ENCODE peak calls at places on chromosomes 6 and 20, in six cellular contexts. F is MM.1S, M is ascending aorta, O is left ventricle myocardium inferior, A is GM23338, D is dorsolateral prefrontal cortex. R is an unnamed sample.
A peak's percentile ranks its signal among the peaks of the same experiment; 100 is the strongest.

GRCh38 chr6:63348836-63349235 is 29.1 kb upstream of the LGSN start:
- DNase-seq in F (no peak), M (no peak), O (no peak), A (no peak), D (no peak), R (no peak)

GRCh38 chr6:137637161-137637560 is 143.0 kb upstream of the OLIG3 start:
- DNase-seq in F (peak; percentile 85), M (no peak), O (no peak), A (no peak), D (no peak), R (no peak)

GRCh38 chr6:62775427-62776022 is 435.7 kb upstream of the FKBP1C start:
- DNase-seq in F (peak; percentile 18), M (no peak), O (no peak), A (peak; percentile 61), D (no peak), R (peak; percentile 25)

GRCh38 chr20:25045343-25045712 is 12.6 kb downstream of the ACSS1 start:
- DNase-seq in F (no peak), M (no peak), O (no peak), A (no peak), D (peak; percentile 25), R (no peak)

GRCh38 chr6:46490425-46491200 is 636 bp downstream of the RCAN2 start:
- DNase-seq in F (no peak), M (no peak), O (peak; percentile 44), A (peak; percentile 80), D (peak; percentile 47), R (peak; percentile 53)

GRCh38 chr20:2693286-2693995 is 861 bp downstream of the EBF4 start:
- DNase-seq in F (peak; percentile 30), M (no peak), O (peak; percentile 44), A (peak; percentile 63), D (peak; percentile 28), R (peak; percentile 76)

GRCh38 chr6:36517408-36517807 is 29.9 kb downstream of the STK38 start:
- DNase-seq in F (peak; percentile 46), M (no peak), O (no peak), A (no peak), D (no peak), R (no peak)

GRCh38 chr6:20001286-20001685 is 164.1 kb downstream of the ID4 start:
- DNase-seq in F (no peak), M (no peak), O (no peak), A (no peak), D (no peak), R (no peak)

GRCh38 chr6:53090576-53090975 is 25.4 kb downstream of the FBXO9 start:
- DNase-seq in F (no peak), M (no peak), O (no peak), A (no peak), D (no peak), R (no peak)

GRCh38 chr6:63975685-63976084 is 340.1 kb downstream of the PHF3 start:
- DNase-seq in F (no peak), M (no peak), O (no peak), A (no peak), D (no peak), R (no peak)

GRCh38 chr20:51586005-51586440 is 43.5 kb upstream of the NFATC2 start:
- DNase-seq in F (no peak), M (no peak), O (no peak), A (no peak), D (no peak), R (no peak)

GRCh38 chr6:474454-475185 is 83.1 kb downstream of the IRF4 start:
- DNase-seq in F (peak; percentile 75), M (no peak), O (no peak), A (no peak), D (peak; percentile 50), R (peak; percentile 88)

GRCh38 chr6:97322811-97323210 is 39.8 kb upstream of the MMS22L start:
- DNase-seq in F (no peak), M (no peak), O (no peak), A (no peak), D (no peak), R (no peak)

GRCh38 chr6:4459032-4459431 is 317.2 kb upstream of the CDYL start:
- DNase-seq in F (no peak), M (no peak), O (no peak), A (no peak), D (no peak), R (no peak)

GRCh38 chr20:31842471-31843157 is 2.8 kb downstream of the FOXS1 start:
- DNase-seq in F (no peak), M (no peak), O (peak; percentile 77), A (peak; percentile 57), D (no peak), R (no peak)

GRCh38 chr6:25125736-25126135 is 153.4 kb upstream of the CARMIL1 start:
- DNase-seq in F (no peak), M (no peak), O (no peak), A (no peak), D (no peak), R (no peak)

GRCh38 chr20:38337561-38338140 is 8.6 kb upstream of the LBP start:
- DNase-seq in F (no peak), M (no peak), O (no peak), A (peak; percentile 96), D (peak; percentile 51), R (peak; percentile 43)
- TF ChIP-seq CTCF in F (peak; percentile 45), M (no peak), O (peak; percentile 44), A (peak; percentile 100), D (peak; percentile 40), R (no peak)

GRCh38 chr6:34475167-34476047 is 9.5 kb downstream of the PACSIN1 start:
- DNase-seq in F (no peak), M (no peak), O (no peak), A (no peak), D (no peak), R (no peak)
- TF ChIP-seq CTCF in F (no peak), M (no peak), O (no peak), A (no peak), D (no peak), R (no peak)

GRCh38 chr6:40577672-40578071 is 9.5 kb downstream of the LRFN2 start:
- DNase-seq in F (no peak), M (no peak), O (no peak), A (no peak), D (no peak), R (no peak)
- TF ChIP-seq CTCF in F (no peak), M (no peak), O (no peak), A (peak; percentile 47), D (peak; percentile 15), R (no peak)

DNA sequence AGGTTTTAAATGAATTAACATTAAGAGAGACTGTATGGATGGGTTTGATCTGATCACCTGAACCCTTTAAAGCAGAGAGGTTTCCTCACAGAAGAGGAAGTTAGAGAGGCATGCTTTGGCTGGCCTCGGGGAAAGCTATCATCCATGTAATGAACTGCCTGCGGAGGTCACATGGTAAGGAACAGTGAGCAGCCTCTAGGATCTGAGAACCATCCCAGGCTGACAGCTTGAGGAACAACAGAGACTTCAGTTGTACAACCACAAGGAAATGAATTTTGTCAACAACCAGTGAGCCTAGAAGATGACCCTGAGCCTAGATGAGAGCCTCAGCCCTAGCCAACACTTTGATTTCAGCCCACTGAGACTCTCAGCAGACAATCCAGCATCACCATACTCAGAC is 2.9 kb upstream of the COL21A1 start:
- DNase-seq in F (no peak), M (no peak), O (no peak), A (no peak), D (no peak), R (no peak)
- TF ChIP-seq CTCF in F (no peak), M (no peak), O (no peak), A (no peak), D (no peak), R (no peak)

GRCh38 chr20:8667306-8667705 is 401.6 kb upstream of the PLCB4 start:
- DNase-seq in F (no peak), M (no peak), O (peak; percentile 18), A (no peak), D (no peak), R (no peak)

GRCh38 chr20:8663424-8663823 is 405.5 kb upstream of the PLCB4 start:
- DNase-seq in F (no peak), M (no peak), O (no peak), A (no peak), D (no peak), R (no peak)

GRCh38 chr20:8662433-8662954 is 406.4 kb upstream of the PLCB4 start:
- DNase-seq in F (no peak), M (no peak), O (no peak), A (no peak), D (no peak), R (no peak)

GRCh38 chr20:8661229-8662023 is 407.5 kb upstream of the PLCB4 start:
- DNase-seq in F (no peak), M (no peak), O (no peak), A (no peak), D (no peak), R (no peak)

GRCh38 chr20:8664778-8665177 is 404.1 kb upstream of the PLCB4 start:
- DNase-seq in F (no peak), M (no peak), O (no peak), A (peak; percentile 63), D (no peak), R (no peak)
- TF ChIP-seq CTCF in F (no peak), M (no peak), O (peak; percentile 46), A (peak; percentile 60), D (no peak), R (no peak)

DNA sequence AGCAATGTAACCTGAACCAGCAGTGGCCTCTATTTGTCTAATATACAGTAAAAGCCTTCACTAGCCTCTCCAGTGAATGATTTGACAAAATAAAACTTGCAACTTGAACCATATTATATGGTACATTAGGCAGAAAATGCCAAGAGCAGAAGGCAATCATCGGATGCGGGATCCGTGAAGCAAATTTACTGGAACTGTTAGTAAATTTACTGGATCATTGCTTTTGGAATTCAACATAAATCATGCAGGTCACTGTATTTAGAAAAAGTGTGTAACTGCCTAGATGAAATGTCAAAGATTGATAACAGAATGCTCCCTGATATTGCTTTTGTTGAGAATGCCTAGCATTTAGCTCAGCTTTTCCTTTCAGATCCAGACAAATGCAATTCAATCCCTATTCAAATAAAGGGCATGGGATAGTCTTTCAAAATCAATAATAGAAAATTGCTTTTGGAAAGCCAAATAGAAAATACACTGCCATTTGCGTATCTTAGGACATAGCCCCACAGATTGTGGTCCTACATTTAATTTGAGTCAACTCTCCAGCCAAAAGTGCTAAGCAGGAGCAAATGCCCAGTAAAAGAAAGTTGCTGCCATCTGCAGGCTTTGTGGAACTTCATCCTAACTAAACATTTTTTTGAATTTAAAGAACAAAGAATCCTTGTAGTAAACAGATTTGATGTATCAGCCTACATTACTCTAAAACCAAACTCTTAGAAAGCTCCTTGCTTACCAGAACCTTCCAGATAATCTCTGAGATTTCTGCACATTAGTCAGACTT is 109.5 kb upstream of the HSF2 start:
- DNase-seq in F (no peak), M (no peak), O (no peak), A (peak; percentile 76), D (no peak), R (no peak)
- TF ChIP-seq CTCF in F (no peak), M (no peak), O (peak; percentile 55), A (peak; percentile 71), D (peak; percentile 23), R (no peak)

R was measured in GM13976.